ENCODE peak calls at places on chromosome 9, in seven cellular contexts. L, F, Z, I, D, J and M are unnamed samples.

GRCh38 chr9:81633952-81634421 is 55.4 kb downstream of the TLE1 start:
- DNase-seq in L (no peak), F (peak), Z (no peak), I (no peak), D (no peak), J (no peak), M (no peak)

GRCh38 chr9:3736186-3736585 is 210.4 kb upstream of the RFX3 start:
- DNase-seq in L (no peak), F (no peak), Z (peak), I (no peak), D (no peak), J (peak), M (peak)

GRCh38 chr9:22342489-22343217 is 104.0 kb upstream of the DMRTA1 start:
- DNase-seq in L (peak), F (no peak), Z (peak), I (no peak), D (no peak), J (peak), M (no peak)

GRCh38 chr9:23774266-23774665 is 51.8 kb downstream of the ELAVL2 start:
- DNase-seq in L (peak), F (no peak), Z (no peak), I (no peak), D (no peak), J (peak), M (no peak)

GRCh38 chr9:131651599-131651998 is 88.3 kb downstream of the RAPGEF1 start:
- DNase-seq in L (peak), F (no peak), Z (peak), I (no peak), D (no peak), J (peak), M (peak)

GRCh38 chr9:81384911-81385310 is 304.4 kb downstream of the TLE1 start:
- DNase-seq in L (no peak), F (no peak), Z (no peak), I (no peak), D (no peak), J (no peak), M (no peak)

GRCh38 chr9:91867740-91868139 is 82.3 kb downstream of the ROR2 start:
- DNase-seq in L (no peak), F (no peak), Z (no peak), I (no peak), D (no peak), J (peak), M (peak)

GRCh38 chr9:87206064-87206661 is 258.9 kb upstream of the GAS1 start:
- DNase-seq in L (peak), F (no peak), Z (peak), I (no peak), D (no peak), J (peak), M (peak)

GRCh38 chr9:36572515-36573418 is at the start of gene MELK:
- DNase-seq in L (peak), F (peak), Z (peak), I (peak), D (peak), J (peak), M (peak)

GRCh38 chr9:90165281-90165680 is 477.3 kb downstream of the DIRAS2 start:
- DNase-seq in L (no peak), F (no peak), Z (no peak), I (no peak), D (no peak), J (no peak), M (no peak)

GRCh38 chr9:22693151-22693550 is 246.5 kb downstream of the DMRTA1 start:
- DNase-seq in L (peak), F (no peak), Z (no peak), I (no peak), D (no peak), J (peak), M (no peak)

GRCh38 chr9:33660771-33661170 is 134.6 kb upstream of the PRSS3 start:
- DNase-seq in L (no peak), F (no peak), Z (no peak), I (no peak), D (no peak), J (no peak), M (no peak)

GRCh38 chr9:89659473-89660256 is 54.9 kb downstream of the GADD45G start:
- DNase-seq in L (no peak), F (no peak), Z (no peak), I (no peak), D (no peak), J (no peak), M (no peak)

GRCh38 chr9:592225-592624 is 249.3 kb upstream of the DMRT1 start:
- DNase-seq in L (peak), F (peak), Z (no peak), I (no peak), D (no peak), J (no peak), M (no peak)

GRCh38 chr9:69412741-69413150 is 87.7 kb downstream of the ENTREP1 start:
- DNase-seq in L (peak), F (peak), Z (peak), I (peak), D (no peak), J (peak), M (peak)

GRCh38 chr9:3189113-3189861 is 336.5 kb downstream of the RFX3 start:
- DNase-seq in L (no peak), F (no peak), Z (no peak), I (no peak), D (no peak), J (no peak), M (no peak)

GRCh38 chr9:136226680-136227410 is 18.8 kb downstream of the QSOX2 start:
- DNase-seq in L (no peak), F (no peak), Z (no peak), I (no peak), D (no peak), J (no peak), M (no peak)

GRCh38 chr9:136225748-136226679 is 19.6 kb downstream of the QSOX2 start:
- DNase-seq in L (peak), F (peak), Z (peak), I (no peak), D (peak), J (peak), M (peak)

GRCh38 chr9:136222896-136223266 is 18.0 kb upstream of the LHX3 start:
- DNase-seq in L (no peak), F (no peak), Z (no peak), I (no peak), D (no peak), J (no peak), M (no peak)

GRCh38 chr9:136223871-136224640 is 19.1 kb upstream of the LHX3 start:
- DNase-seq in L (no peak), F (no peak), Z (no peak), I (no peak), D (no peak), J (no peak), M (no peak)

DNA sequence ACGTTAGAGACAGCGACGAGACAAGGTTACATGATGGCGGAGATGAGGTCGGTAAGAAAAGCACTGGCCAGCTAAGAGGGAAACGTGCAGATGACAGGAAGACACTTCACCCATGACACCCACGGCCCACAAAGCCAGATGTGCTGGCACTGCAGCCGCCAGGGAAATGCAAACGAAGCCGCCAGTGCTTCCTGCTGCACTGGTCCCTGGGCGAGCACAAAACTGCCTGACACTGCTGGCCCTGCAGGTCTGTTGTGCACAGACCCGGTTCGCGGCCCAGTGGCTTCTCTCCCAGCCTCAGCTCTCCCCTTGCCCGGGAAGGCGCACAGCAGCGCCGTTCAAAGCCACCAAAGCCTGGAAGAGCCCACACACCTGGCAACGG is 20.3 kb downstream of the QSOX2 start:
- DNase-seq in L (no peak), F (no peak), Z (no peak), I (no peak), D (peak), J (no peak), M (no peak)
- H3K4me3 ChIP-seq in L (no peak), F (no peak), Z (no peak), I (no peak), D (peak), J (no peak), M (no peak)

GRCh38 chr9:98207606-98208005 is 15.2 kb upstream of the CORO2A start:
- DNase-seq in L (no peak), F (no peak), Z (peak), I (no peak), D (no peak), J (no peak), M (peak)
- TF ChIP-seq CTCF in L (peak), F (no peak), Z (peak), I (no peak), D (peak), J (peak), M (peak)

DNA sequence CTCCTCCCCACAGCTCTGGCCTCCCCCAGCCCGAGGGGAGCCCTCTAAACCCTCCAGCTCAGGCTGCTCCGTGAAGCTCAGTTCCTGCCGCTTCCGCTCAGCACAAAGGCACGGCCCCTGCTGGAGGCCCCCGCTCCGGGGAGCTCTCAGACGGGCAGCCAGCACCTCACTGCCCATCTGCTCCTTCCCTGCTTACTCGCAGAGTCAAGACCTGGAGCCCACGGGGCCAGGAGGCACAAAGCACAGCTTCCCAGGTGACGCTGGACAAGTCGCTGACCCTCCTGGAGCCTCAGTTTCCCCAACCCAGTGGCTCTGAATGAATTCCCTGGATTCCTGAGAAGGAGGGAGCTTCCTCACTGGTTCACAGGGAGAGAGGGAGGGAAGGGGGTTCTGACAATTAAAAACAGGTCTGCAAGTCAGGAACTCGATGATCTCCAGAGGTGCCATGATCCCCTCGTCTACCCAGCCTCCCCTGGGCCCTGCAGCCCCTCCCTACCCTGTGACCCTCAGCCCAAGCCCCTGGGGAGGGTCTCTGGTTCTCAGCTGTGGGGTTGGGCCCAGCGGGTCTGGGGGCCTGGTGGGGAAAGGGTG is 36.2 kb downstream of the VAV2 start:
- DNase-seq in L (peak), F (no peak), Z (peak), I (no peak), D (no peak), J (peak), M (peak)
- H3K4me3 ChIP-seq in L (peak), F (no peak), Z (peak), I (no peak), D (peak), J (peak), M (peak)

GRCh38 chr9:31140316-31140715 is 1244.1 kb upstream of the ACO1 start:
- DNase-seq in L (peak), F (no peak), Z (peak), I (no peak), D (no peak), J (no peak), M (no peak)
- TF ChIP-seq CTCF in L (no peak), F (peak), Z (peak), I (peak), D (peak), J (no peak), M (no peak)

DNA sequence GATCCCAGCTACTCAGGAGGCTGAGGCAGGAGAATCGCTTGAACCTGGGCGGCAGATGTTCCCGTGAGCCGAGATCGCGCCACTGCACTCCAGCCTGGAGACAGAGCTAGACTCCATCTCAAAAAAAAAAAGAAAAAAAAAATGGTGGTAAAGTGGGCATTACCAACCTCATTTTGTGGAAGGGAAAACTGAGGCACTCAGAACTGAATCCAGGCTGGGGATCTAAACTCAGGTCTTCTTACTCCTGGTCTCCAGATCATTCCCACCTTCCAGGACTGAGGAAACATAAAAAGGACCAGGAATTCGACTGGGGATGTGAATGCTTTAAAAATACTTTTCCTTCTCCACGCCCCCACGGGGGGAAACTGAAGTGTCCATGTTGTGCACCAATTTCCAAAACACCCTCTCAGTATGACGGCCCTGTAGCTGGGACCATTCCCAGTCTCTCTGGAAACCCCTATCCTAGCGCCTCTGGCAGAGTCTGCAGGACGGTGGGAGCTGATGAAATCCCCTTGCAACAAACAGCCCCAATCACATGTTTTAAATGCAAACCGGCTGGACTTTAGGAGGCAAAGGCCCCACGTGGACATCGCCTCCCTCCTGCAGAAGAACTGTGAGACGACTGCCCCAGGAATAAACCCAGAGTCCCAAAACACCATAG is 8.9 kb upstream of the AKNA start:
- DNase-seq in L (peak), F (no peak), Z (peak), I (no peak), D (no peak), J (peak), M (peak)
- H3K4me3 ChIP-seq in L (peak), F (no peak), Z (peak), I (peak), D (peak), J (peak), M (peak)

GRCh38 chr9:123089790-123090189 is 56.3 kb downstream of the GPR21 start:
- DNase-seq in L (no peak), F (no peak), Z (no peak), I (no peak), D (no peak), J (no peak), M (no peak)

GRCh38 chr9:123090198-123090896 is 56.9 kb downstream of the GPR21 start:
- DNase-seq in L (peak), F (no peak), Z (no peak), I (no peak), D (no peak), J (peak), M (no peak)

GRCh38 chr9:123090956-123091355 is 57.5 kb downstream of the GPR21 start:
- DNase-seq in L (no peak), F (no peak), Z (no peak), I (no peak), D (no peak), J (no peak), M (no peak)

GRCh38 chr9:123093141-123093540 is 59.7 kb downstream of the GPR21 start:
- DNase-seq in L (no peak), F (no peak), Z (no peak), I (no peak), D (no peak), J (no peak), M (no peak)

DNA sequence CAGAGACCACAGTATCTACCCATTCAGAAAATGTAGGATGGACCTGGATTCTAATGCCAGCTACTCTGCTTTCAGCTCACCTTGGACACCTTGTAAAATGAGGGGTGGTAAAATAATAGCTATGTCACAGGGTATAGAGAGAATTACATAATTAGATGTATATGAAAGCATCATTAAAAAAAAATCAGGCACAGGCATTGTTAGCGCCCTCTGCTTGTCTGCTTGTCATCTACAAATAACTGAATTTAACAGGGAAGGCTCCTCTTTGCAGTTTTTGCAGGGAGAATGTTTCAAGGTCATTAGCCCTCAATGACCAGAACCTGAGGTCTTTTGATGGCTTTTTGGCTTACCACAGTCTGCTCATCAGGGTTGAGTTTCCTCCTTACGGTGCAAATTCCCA is 58.0 kb downstream of the GPR21 start:
- DNase-seq in L (no peak), F (no peak), Z (no peak), I (no peak), D (no peak), J (no peak), M (no peak)
- TF ChIP-seq CTCF in L (no peak), F (peak), Z (peak), I (no peak), D (peak), J (peak), M (no peak)

GRCh38 chr9:137294684-137295312 is 7.3 kb downstream of the NRARP start:
- DNase-seq in L (peak), F (no peak), Z (peak), I (no peak), D (no peak), J (no peak), M (no peak)

GRCh38 chr9:137294091-137294683 is 7.9 kb downstream of the NRARP start:
- DNase-seq in L (peak), F (peak), Z (peak), I (no peak), D (no peak), J (no peak), M (peak)

GRCh38 chr9:137296214-137297059 is 5.6 kb downstream of the NRARP start:
- DNase-seq in L (peak), F (no peak), Z (peak), I (no peak), D (no peak), J (no peak), M (no peak)

GRCh38 chr9:137297060-137297664 is 4.9 kb downstream of the NRARP start:
- DNase-seq in L (no peak), F (no peak), Z (no peak), I (no peak), D (no peak), J (no peak), M (no peak)

GRCh38 chr9:137295313-137296213 is 6.5 kb downstream of the NRARP start:
- DNase-seq in L (no peak), F (no peak), Z (peak), I (no peak), D (no peak), J (no peak), M (no peak)
- H3K4me3 ChIP-seq in L (no peak), F (peak), Z (peak), I (peak), D (peak), J (no peak), M (no peak)

GRCh38 chr9:71485306-71485705 is 283.0 kb downstream of the CEMIP2 start:
- DNase-seq in L (no peak), F (no peak), Z (no peak), I (no peak), D (no peak), J (no peak), M (no peak)

GRCh38 chr9:71487046-71487445 is 281.3 kb downstream of the CEMIP2 start:
- DNase-seq in L (no peak), F (no peak), Z (no peak), I (no peak), D (no peak), J (peak), M (peak)

GRCh38 chr9:71490810-71491209 is 277.5 kb downstream of the CEMIP2 start:
- DNase-seq in L (no peak), F (no peak), Z (peak), I (no peak), D (no peak), J (no peak), M (no peak)
- TF ChIP-seq CTCF in L (peak), F (no peak), Z (peak), I (no peak), D (peak), J (peak), M (peak)